ENCODE peak calls at places on chromosomes 12 and 14, in seven cellular contexts. Y is lung; I is upper lobe of left lung; V is mucosa of descending colon; U is CD8-positive, alpha-beta T cell; F is BJ; M is cardiac muscle cell. A is an unnamed sample.

GRCh38 chr12:110179291-110179690 is 55.1 kb downstream of the IFT81 start:
- DNase-seq in Y (no peak), I (no peak), V (no peak), U (no peak), F (no peak), M (peak), A (no peak)

GRCh38 chr14:72882047-72882446 is 11.9 kb downstream of the DPF3 start:
- DNase-seq in M (no peak), V (no peak), U (no peak), I (no peak), Y (no peak), F (no peak), A (no peak)

GRCh38 chr12:45974171-45974719 is 16.1 kb downstream of the SCAF11 start:
- DNase-seq in V (no peak), I (no peak), Y (no peak), M (no peak), U (no peak), F (no peak), A (no peak)

GRCh38 chr12:71955946-71956345 is 17.3 kb downstream of the TPH2 start:
- DNase-seq in Y (no peak), V (no peak), U (no peak), I (no peak), M (peak), F (peak), A (no peak)

GRCh38 chr12:12979731-12980259 is 20.3 kb downstream of the HEBP1 start:
- DNase-seq in F (peak), Y (no peak), U (no peak), V (no peak), I (no peak), M (peak), A (peak)

GRCh38 chr14:24259282-24260025 is 3.5 kb downstream of the TGM1 start:
- DNase-seq in U (no peak), M (peak), I (no peak), Y (peak), F (no peak), V (peak), A (no peak)

GRCh38 chr12:74415633-74416032 is 122.0 kb upstream of the ATXN7L3B start:
- DNase-seq in U (no peak), M (peak), V (no peak), F (no peak), I (no peak), Y (no peak), A (no peak)

GRCh38 chr14:22375321-22375930 is 213.6 kb downstream of the DAD1 start:
- DNase-seq in V (no peak), M (peak), Y (no peak), I (no peak), U (no peak), F (no peak), A (no peak)

GRCh38 chr12:121807656-121808347 is 4.0 kb downstream of the SETD1B start:
- DNase-seq in F (no peak), V (peak), Y (no peak), U (no peak), I (no peak), M (no peak), A (no peak)

GRCh38 chr12:98373019-98373554 is 142.3 kb upstream of the TMPO start:
- DNase-seq in V (no peak), U (no peak), Y (no peak), F (no peak), M (peak), I (no peak), A (no peak)

DNA sequence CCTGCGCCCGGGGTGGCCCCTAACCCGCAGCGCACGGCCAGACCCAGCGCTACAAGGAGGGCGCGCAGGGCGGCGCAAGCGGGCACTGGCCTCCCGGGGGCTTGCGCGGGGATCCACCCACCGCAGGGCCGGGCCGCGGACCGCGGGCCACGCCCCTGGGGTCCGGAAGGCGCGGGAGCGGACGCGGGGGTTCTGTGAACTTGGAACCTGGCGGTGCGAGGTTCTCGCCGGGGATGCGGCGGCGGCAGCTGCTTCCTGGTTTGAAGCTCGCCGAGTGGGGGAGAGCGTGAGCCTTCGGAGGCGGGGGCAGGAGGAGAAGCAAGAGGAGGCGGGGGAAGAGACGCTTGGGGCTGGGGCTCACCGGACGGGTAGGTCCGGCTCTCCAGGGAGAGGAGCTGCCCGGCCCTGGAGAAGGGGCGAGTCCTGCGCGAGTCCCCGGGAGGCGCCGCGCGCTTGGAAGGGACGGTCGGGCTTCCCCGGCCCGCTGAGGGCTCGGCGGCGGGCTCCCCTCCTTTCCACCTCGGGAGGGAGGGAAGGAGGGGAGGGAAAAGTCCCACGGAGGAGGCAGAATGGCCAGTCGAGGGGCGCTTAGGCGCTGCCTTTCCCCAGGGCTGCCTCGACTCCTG is at the start of gene PRKCH:
- DNase-seq in I (peak), Y (peak), M (peak), F (no peak), U (peak), V (peak), A (peak)
- TF ChIP-seq CTCF in I (no peak), Y (no peak), M (peak), F (peak), U (no peak), V (no peak), A (peak)

DNA sequence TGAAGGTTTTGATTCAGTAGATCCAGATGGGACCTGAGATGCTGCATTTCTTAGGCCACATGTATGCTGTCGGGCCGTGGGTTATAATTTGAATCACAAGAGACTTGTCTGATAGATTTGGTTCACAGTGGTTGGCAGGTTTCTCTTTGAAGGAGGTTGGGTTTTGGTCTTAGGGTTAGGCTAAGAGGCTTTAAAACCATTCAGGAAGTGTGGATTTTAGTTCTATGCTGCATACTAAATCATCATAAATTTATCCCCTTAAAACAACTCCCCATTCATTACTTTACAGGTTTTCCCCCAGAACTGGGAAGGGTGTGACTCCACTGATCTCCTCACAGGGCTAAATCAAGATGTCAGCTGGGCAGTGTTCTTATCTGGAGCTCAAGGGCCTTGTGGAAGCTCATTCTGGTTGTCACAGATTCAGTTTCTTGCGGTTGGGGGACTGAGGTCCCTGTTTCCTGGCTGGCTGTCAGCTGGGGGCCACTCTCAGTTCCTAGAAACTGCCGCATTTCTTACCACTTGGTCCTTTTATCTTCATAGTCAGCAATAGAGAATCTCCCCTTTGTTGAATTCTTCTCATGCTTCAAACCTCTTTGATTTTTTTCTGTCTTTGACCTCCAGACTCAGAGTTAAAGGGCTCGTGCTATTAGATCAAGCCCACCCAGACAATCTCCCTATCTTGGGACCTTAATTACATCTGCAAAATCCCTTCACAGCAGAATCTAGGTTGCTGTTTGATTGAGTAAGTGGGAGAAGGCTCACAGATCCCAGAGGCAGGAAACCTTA is 20.6 kb upstream of the PCNX1 start:
- DNase-seq in M (no peak), U (no peak), V (peak), F (no peak), Y (no peak), I (no peak), A (no peak)
- H3K4me3 ChIP-seq in M (no peak), U (no peak), V (no peak), F (no peak), Y (no peak), I (no peak), A (no peak)

GRCh38 chr12:101823891-101824290 is 6.9 kb downstream of the GNPTAB start:
- DNase-seq in U (peak), V (no peak), M (peak), I (no peak), Y (peak), F (no peak), A (no peak)
- TF ChIP-seq CTCF in U (peak), V (peak), M (peak), I (peak), Y (no peak), F (no peak), A (no peak)

GRCh38 chr12:130626601-130627000 is 89.5 kb downstream of the RIMBP2 start:
- DNase-seq in I (no peak), V (no peak), F (no peak), U (no peak), Y (no peak), M (no peak), A (no peak)
- H3K4me3 ChIP-seq in I (no peak), V (no peak), F (no peak), U (no peak), Y (no peak), M (no peak), A (no peak)

GRCh38 chr14:61193471-61193870 is 87.7 kb downstream of the TMEM30B start:
- DNase-seq in F (no peak), U (no peak), M (no peak), I (no peak), Y (no peak), V (no peak), A (no peak)

GRCh38 chr14:61196792-61197191 is 84.3 kb downstream of the TMEM30B start:
- DNase-seq in U (no peak), M (no peak), F (no peak), V (no peak), Y (no peak), I (no peak), A (no peak)

GRCh38 chr14:61192970-61193369 is 88.2 kb downstream of the TMEM30B start:
- DNase-seq in Y (no peak), I (no peak), M (no peak), V (no peak), F (peak), U (no peak), A (no peak)

GRCh38 chr14:61197416-61197815 is 83.7 kb downstream of the TMEM30B start:
- DNase-seq in M (no peak), Y (no peak), I (no peak), F (no peak), V (no peak), U (no peak), A (no peak)

GRCh38 chr14:61196034-61196433 is 85.1 kb downstream of the TMEM30B start:
- DNase-seq in Y (no peak), V (no peak), F (no peak), I (no peak), M (peak), U (no peak), A (no peak)
- TF ChIP-seq CTCF in Y (no peak), V (no peak), F (no peak), I (no peak), M (peak), U (no peak), A (no peak)

GRCh38 chr12:1663440-1664132 is 27.3 kb upstream of the ADIPOR2 start:
- DNase-seq in I (no peak), M (no peak), U (no peak), V (no peak), F (no peak), Y (no peak), A (no peak)

GRCh38 chr12:1665366-1665765 is 25.5 kb upstream of the ADIPOR2 start:
- DNase-seq in Y (no peak), M (no peak), V (no peak), U (no peak), F (no peak), I (no peak), A (no peak)

GRCh38 chr12:1661553-1662335 is 29.1 kb upstream of the ADIPOR2 start:
- DNase-seq in V (peak), M (peak), U (peak), I (peak), F (peak), Y (peak), A (peak)

GRCh38 chr12:1660304-1661187 is 30.3 kb upstream of the ADIPOR2 start:
- DNase-seq in M (peak), Y (peak), F (no peak), I (no peak), V (peak), U (peak), A (peak)

GRCh38 chr12:1662761-1663439 is 28.0 kb upstream of the ADIPOR2 start:
- DNase-seq in U (no peak), M (peak), F (no peak), Y (peak), V (peak), I (peak), A (no peak)
- H3K4me3 ChIP-seq in U (no peak), M (peak), F (no peak), Y (no peak), V (no peak), I (peak), A (no peak)